ENCODE peak calls at places on chromosomes 7 and 10, in ten cellular contexts. K is hepatocyte; G is CD4-positive, alpha-beta T cell; J is effector memory CD4-positive, alpha-beta T cell; O is PC-3; I is uterus; C is fibroblast of lung; V is heart right ventricle; T is RWPE1; L is A549. F is an unnamed sample.

GRCh38 chr10:19048901-19049300 is 300 bp downstream of the MALRD1 start:
- DNase-seq in K (no peak), G (no peak), J (no peak), O (no peak), I (no peak), C (no peak), V (no peak), T (no peak), L (no peak), F (no peak)

GRCh38 chr7:24129597-24129996 is 154.4 kb upstream of the NPY start:
- DNase-seq in K (no peak), G (no peak), J (no peak), O (peak; percentile 68), I (no peak), C (peak; percentile 11), V (no peak), T (peak; percentile 55), L (no peak), F (no peak)

GRCh38 chr10:6136215-6137201 is 47.7 kb downstream of the RBM17 start:
- DNase-seq in K (no peak), G (no peak), J (no peak), O (peak; percentile 51), I (no peak), C (peak; percentile 56), V (no peak), T (peak; percentile 52), L (no peak), F (no peak)

GRCh38 chr7:43647314-43647691 is 64.4 kb downstream of the STK17A start:
- DNase-seq in K (no peak), G (no peak), J (no peak), O (no peak), I (peak; percentile 38), C (peak; percentile 69), V (no peak), T (no peak), L (no peak), F (no peak)

GRCh38 chr7:44380831-44381493 is 55.6 kb upstream of the CAMK2B start:
- DNase-seq in K (no peak), G (no peak), J (no peak), O (no peak), I (no peak), C (peak; percentile 49), V (no peak), T (no peak), L (no peak), F (no peak)

GRCh38 chr10:116796910-116797513 is 52.3 kb upstream of the ENO4 start:
- DNase-seq in K (peak; percentile 90), G (peak; percentile 49), J (peak; percentile 33), O (peak; percentile 74), I (peak; percentile 46), C (peak; percentile 68), V (peak; percentile 60), T (peak; percentile 81), L (peak; percentile 78), F (peak; percentile 39)

GRCh38 chr10:47257396-47258120 is 42.4 kb upstream of the GDF10 start:
- DNase-seq in K (no peak), G (no peak), J (no peak), O (peak; percentile 10), I (no peak), C (peak; percentile 64), V (no peak), T (no peak), L (no peak), F (peak; percentile 48)

GRCh38 chr7:84985073-84985784 is 201.6 kb downstream of the SEMA3D start:
- DNase-seq in K (no peak), G (no peak), J (no peak), O (no peak), I (no peak), C (peak; percentile 30), V (no peak), T (no peak), L (no peak), F (no peak)

GRCh38 chr10:83919187-83919586 is 220.1 kb upstream of the GHITM start:
- DNase-seq in K (no peak), G (no peak), J (no peak), O (no peak), I (no peak), C (no peak), V (no peak), T (no peak), L (no peak), F (no peak)

GRCh38 chr7:15667999-15668398 is 18.5 kb downstream of the MEOX2 start:
- DNase-seq in K (peak; percentile 57), G (no peak), J (no peak), O (no peak), I (no peak), C (no peak), V (no peak), T (no peak), L (no peak), F (no peak)

GRCh38 chr7:92608380-92609322 is 18.5 kb upstream of the FAM133B start:
- DNase-seq in K (peak; percentile 74), G (no peak), J (no peak), O (no peak), I (no peak), C (no peak), V (peak; percentile 24), T (no peak), L (no peak), F (no peak)

GRCh38 chr7:69708857-69709256 is 110.6 kb downstream of the AUTS2 start:
- DNase-seq in K (no peak), G (no peak), J (no peak), O (no peak), I (no peak), C (peak; percentile 13), V (no peak), T (no peak), L (peak; percentile 17), F (no peak)

GRCh38 chr10:133167693-133168616 is 7.9 kb downstream of the KNDC1 start:
- DNase-seq in K (no peak), G (no peak), J (no peak), O (no peak), I (no peak), C (no peak), V (no peak), T (no peak), L (no peak), F (no peak)

GRCh38 chr7:156780724-156781455 is 112.1 kb downstream of the LMBR1 start:
- DNase-seq in K (no peak), G (no peak), J (no peak), O (no peak), I (no peak), C (no peak), V (no peak), T (no peak), L (no peak), F (no peak)

GRCh38 chr7:112084506-112084905 is 121.7 kb downstream of the DOCK4 start:
- DNase-seq in K (no peak), G (no peak), J (no peak), O (no peak), I (no peak), C (peak; percentile 62), V (no peak), T (no peak), L (no peak), F (no peak)

GRCh38 chr7:100675581-100676350 is 2.2 kb downstream of the GNB2 start:
- DNase-seq in K (peak; percentile 79), G (peak; percentile 79), J (peak; percentile 93), O (peak; percentile 49), I (peak; percentile 83), C (peak; percentile 67), V (peak; percentile 84), T (peak; percentile 63), L (no peak), F (peak; percentile 89)

GRCh38 chr10:73969224-73969811 is 28.6 kb upstream of the VCL start:
- DNase-seq in K (no peak), G (no peak), J (no peak), O (no peak), I (no peak), C (no peak), V (no peak), T (no peak), L (no peak), F (no peak)

GRCh38 chr10:72322280-72323058 is 32.2 kb downstream of the DNAJB12 start:
- DNase-seq in K (peak; percentile 51), G (peak; percentile 46), J (peak; percentile 62), O (no peak), I (no peak), C (no peak), V (no peak), T (peak; percentile 82), L (no peak), F (peak; percentile 21)
- H3K27ac ChIP-seq in K (peak overlapping the region; percentile 98), G (peak overlapping the region; percentile 95), J (peak overlapping the region; percentile 88), O (peak overlapping the region; percentile 85), I (no peak overlapping the region), C (no peak overlapping the region), V (no peak overlapping the region), T (peak overlapping the region; percentile 100), L (peak overlapping the region; percentile 98), F (peak overlapping the region; percentile 89)

DNA sequence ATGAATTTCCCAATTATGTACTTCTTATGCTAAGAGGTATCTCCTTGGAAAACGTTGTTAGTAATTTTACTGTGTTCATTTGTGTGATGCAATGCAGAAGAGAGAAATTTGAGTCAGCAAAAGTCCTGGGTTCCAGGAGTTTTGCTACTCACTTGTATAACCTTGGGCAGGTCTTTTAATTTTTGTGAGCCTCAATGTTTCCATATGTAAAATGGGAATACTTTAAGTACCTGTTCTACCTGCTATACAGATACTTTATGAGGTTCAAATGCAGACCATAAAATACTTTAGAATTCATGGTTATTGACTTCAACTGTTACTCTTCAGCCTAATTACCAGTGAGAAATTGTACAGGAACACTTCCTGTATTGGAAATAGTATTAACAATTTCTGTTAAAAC is 185.5 kb downstream of the MLLT10 start:
- DNase-seq in K (no peak), G (no peak), J (no peak), O (no peak), I (no peak), C (no peak), V (no peak), T (no peak), L (no peak), F (no peak)
- H3K27ac ChIP-seq in K (no peak overlapping the region), G (no peak overlapping the region), J (no peak overlapping the region), O (no peak overlapping the region), I (no peak overlapping the region), C (no peak overlapping the region), V (no peak overlapping the region), T (no peak overlapping the region), L (no peak overlapping the region), F (no peak overlapping the region)

GRCh38 chr10:111524134-111524533 is 447.3 kb downstream of the ADRA2A start:
- DNase-seq in K (no peak), G (no peak), J (no peak), O (no peak), I (no peak), C (no peak), V (no peak), T (no peak), L (no peak), F (no peak)
- H3K27ac ChIP-seq in K (no peak overlapping the region), G (no peak overlapping the region), J (no peak overlapping the region), O (no peak overlapping the region), I (no peak overlapping the region), C (no peak overlapping the region), V (no peak overlapping the region), T (no peak overlapping the region), L (no peak overlapping the region), F (no peak overlapping the region)

DNA sequence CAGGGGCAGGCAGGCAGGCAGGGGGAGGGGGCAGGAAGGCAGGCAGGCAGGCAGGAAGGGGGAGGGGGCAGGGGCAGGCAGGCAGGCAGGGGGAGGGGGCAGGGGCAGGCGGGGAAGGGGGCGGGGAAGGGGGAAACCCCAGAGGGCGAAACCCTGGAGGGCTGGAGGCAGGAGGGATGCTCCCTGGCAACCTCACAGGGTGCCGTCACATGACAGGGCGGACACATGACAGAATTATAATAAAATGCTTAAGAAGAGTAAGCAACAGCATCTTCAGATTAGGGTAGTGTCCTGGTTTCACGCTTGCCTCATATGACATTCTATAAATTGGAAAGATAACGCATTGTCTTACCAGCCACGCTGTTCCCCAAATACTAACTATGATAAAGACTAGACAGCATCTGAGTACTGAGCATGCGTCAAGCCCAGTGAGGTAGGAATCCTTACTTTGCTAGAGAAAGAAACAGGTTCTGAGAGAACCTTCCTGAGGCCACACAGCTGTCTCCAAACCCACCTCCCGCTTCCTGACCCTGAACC is 131.6 kb downstream of the DIP2C start:
- DNase-seq in K (no peak), G (no peak), J (peak; percentile 21), O (no peak), I (peak; percentile 39), C (peak; percentile 54), V (no peak), T (no peak), L (no peak), F (no peak)
- H3K27ac ChIP-seq in K (no peak overlapping the region), G (no peak overlapping the region), J (no peak overlapping the region), O (no peak overlapping the region), I (no peak overlapping the region), C (no peak overlapping the region), V (no peak overlapping the region), T (no peak overlapping the region), L (no peak overlapping the region), F (no peak overlapping the region)